ENCODE peak calls at places on chromosomes 11 and 22, in nine cellular contexts. One of them, this sample, is unnamed.

GRCh38 chr11:69292221-69292648 is 1.7 kb upstream of the MYEOV start:
- DNase-seq in lower lobe of right lung: peak
- DNase-seq in hepatocyte: no peak
- DNase-seq in SJCRH30: peak
- DNase-seq in colonic mucosa: no peak
- DNase-seq in gastrocnemius medialis: no peak
- DNase-seq in ovary: no peak
- DNase-seq in prostate gland: no peak
- DNase-seq in transverse colon: peak
- DNase-seq in this sample: no peak

GRCh38 chr11:102497061-102497460 is 33.5 kb downstream of the MMP7 start:
- DNase-seq in lower lobe of right lung: no peak
- DNase-seq in hepatocyte: no peak
- DNase-seq in SJCRH30: no peak
- DNase-seq in colonic mucosa: no peak
- DNase-seq in gastrocnemius medialis: no peak
- DNase-seq in ovary: no peak
- DNase-seq in prostate gland: no peak
- DNase-seq in transverse colon: no peak
- DNase-seq in this sample: no peak

GRCh38 chr11:45933131-45933821 is 10.8 kb downstream of the LARGE2 start:
- DNase-seq in lower lobe of right lung: no peak
- DNase-seq in hepatocyte: peak
- DNase-seq in SJCRH30: no peak
- DNase-seq in colonic mucosa: no peak
- DNase-seq in gastrocnemius medialis: no peak
- DNase-seq in ovary: peak
- DNase-seq in prostate gland: peak
- DNase-seq in transverse colon: no peak
- DNase-seq in this sample: no peak

GRCh38 chr11:1734571-1735081 is 15.8 kb downstream of the IFITM10 start:
- DNase-seq in lower lobe of right lung: no peak
- DNase-seq in hepatocyte: no peak
- DNase-seq in SJCRH30: no peak
- DNase-seq in colonic mucosa: no peak
- DNase-seq in gastrocnemius medialis: no peak
- DNase-seq in ovary: no peak
- DNase-seq in prostate gland: no peak
- DNase-seq in transverse colon: no peak
- DNase-seq in this sample: no peak

GRCh38 chr11:18669211-18669593 is 29.4 kb upstream of the TMEM86A start:
- DNase-seq in lower lobe of right lung: no peak
- DNase-seq in hepatocyte: no peak
- DNase-seq in SJCRH30: no peak
- DNase-seq in colonic mucosa: no peak
- DNase-seq in gastrocnemius medialis: no peak
- DNase-seq in ovary: no peak
- DNase-seq in prostate gland: no peak
- DNase-seq in transverse colon: no peak
- DNase-seq in this sample: no peak

GRCh38 chr22:40979871-40980270 is 28.7 kb downstream of the RBX1 start:
- DNase-seq in lower lobe of right lung: no peak
- DNase-seq in hepatocyte: no peak
- DNase-seq in SJCRH30: no peak
- DNase-seq in colonic mucosa: no peak
- DNase-seq in gastrocnemius medialis: no peak
- DNase-seq in ovary: no peak
- DNase-seq in prostate gland: no peak
- DNase-seq in transverse colon: no peak
- DNase-seq in this sample: no peak

GRCh38 chr22:49261616-49262015 is 566.1 kb downstream of the BRD1 start:
- DNase-seq in lower lobe of right lung: no peak
- DNase-seq in hepatocyte: no peak
- DNase-seq in SJCRH30: no peak
- DNase-seq in colonic mucosa: no peak
- DNase-seq in gastrocnemius medialis: no peak
- DNase-seq in ovary: no peak
- DNase-seq in prostate gland: no peak
- DNase-seq in transverse colon: no peak
- DNase-seq in this sample: no peak

GRCh38 chr11:114163830-114164401 is 104.4 kb downstream of the ZBTB16 start:
- DNase-seq in lower lobe of right lung: no peak
- DNase-seq in hepatocyte: peak
- DNase-seq in SJCRH30: no peak
- DNase-seq in colonic mucosa: no peak
- DNase-seq in gastrocnemius medialis: peak
- DNase-seq in ovary: no peak
- DNase-seq in prostate gland: peak
- DNase-seq in transverse colon: peak
- DNase-seq in this sample: no peak

GRCh38 chr22:42562282-42562681 is 8.5 kb downstream of the SERHL2 start:
- DNase-seq in lower lobe of right lung: no peak
- DNase-seq in hepatocyte: no peak
- DNase-seq in SJCRH30: no peak
- DNase-seq in colonic mucosa: peak
- DNase-seq in gastrocnemius medialis: no peak
- DNase-seq in ovary: peak
- DNase-seq in prostate gland: no peak
- DNase-seq in transverse colon: no peak
- DNase-seq in this sample: no peak

GRCh38 chr22:20240900-20241299 is 27.2 kb downstream of the RTN4R start:
- DNase-seq in lower lobe of right lung: no peak
- DNase-seq in hepatocyte: no peak
- DNase-seq in SJCRH30: no peak
- DNase-seq in colonic mucosa: no peak
- DNase-seq in gastrocnemius medialis: no peak
- DNase-seq in ovary: no peak
- DNase-seq in prostate gland: no peak
- DNase-seq in transverse colon: no peak
- DNase-seq in this sample: no peak

GRCh38 chr11:60954421-60954820 is 2.4 kb upstream of the SLC15A3 start:
- DNase-seq in lower lobe of right lung: no peak
- DNase-seq in hepatocyte: no peak
- DNase-seq in SJCRH30: no peak
- DNase-seq in colonic mucosa: no peak
- DNase-seq in gastrocnemius medialis: no peak
- DNase-seq in ovary: no peak
- DNase-seq in prostate gland: no peak
- DNase-seq in transverse colon: no peak
- DNase-seq in this sample: no peak

GRCh38 chr11:71164621-71165020 is 87.8 kb downstream of the SHANK2 start:
- DNase-seq in lower lobe of right lung: no peak
- DNase-seq in hepatocyte: no peak
- DNase-seq in SJCRH30: no peak
- DNase-seq in colonic mucosa: no peak
- DNase-seq in gastrocnemius medialis: no peak
- DNase-seq in ovary: no peak
- DNase-seq in prostate gland: no peak
- DNase-seq in transverse colon: no peak
- DNase-seq in this sample: no peak

GRCh38 chr11:120828847-120829246 is 195.1 kb upstream of the TBCEL start:
- DNase-seq in lower lobe of right lung: no peak
- DNase-seq in hepatocyte: no peak
- DNase-seq in SJCRH30: no peak
- DNase-seq in colonic mucosa: no peak
- DNase-seq in gastrocnemius medialis: no peak
- DNase-seq in ovary: no peak
- DNase-seq in prostate gland: no peak
- DNase-seq in transverse colon: no peak
- DNase-seq in this sample: no peak

GRCh38 chr22:40324468-40325305 is 21.6 kb upstream of the ADSL start:
- DNase-seq in lower lobe of right lung: no peak
- DNase-seq in hepatocyte: no peak
- DNase-seq in SJCRH30: no peak
- DNase-seq in colonic mucosa: no peak
- DNase-seq in gastrocnemius medialis: no peak
- DNase-seq in ovary: no peak
- DNase-seq in prostate gland: no peak
- DNase-seq in transverse colon: peak
- DNase-seq in this sample: no peak

GRCh38 chr11:121295246-121296007 is 2.9 kb downstream of the SC5D start:
- DNase-seq in lower lobe of right lung: no peak
- DNase-seq in hepatocyte: no peak
- DNase-seq in SJCRH30: no peak
- DNase-seq in colonic mucosa: no peak
- DNase-seq in gastrocnemius medialis: no peak
- DNase-seq in ovary: no peak
- DNase-seq in prostate gland: no peak
- DNase-seq in transverse colon: no peak
- DNase-seq in this sample: no peak

DNA sequence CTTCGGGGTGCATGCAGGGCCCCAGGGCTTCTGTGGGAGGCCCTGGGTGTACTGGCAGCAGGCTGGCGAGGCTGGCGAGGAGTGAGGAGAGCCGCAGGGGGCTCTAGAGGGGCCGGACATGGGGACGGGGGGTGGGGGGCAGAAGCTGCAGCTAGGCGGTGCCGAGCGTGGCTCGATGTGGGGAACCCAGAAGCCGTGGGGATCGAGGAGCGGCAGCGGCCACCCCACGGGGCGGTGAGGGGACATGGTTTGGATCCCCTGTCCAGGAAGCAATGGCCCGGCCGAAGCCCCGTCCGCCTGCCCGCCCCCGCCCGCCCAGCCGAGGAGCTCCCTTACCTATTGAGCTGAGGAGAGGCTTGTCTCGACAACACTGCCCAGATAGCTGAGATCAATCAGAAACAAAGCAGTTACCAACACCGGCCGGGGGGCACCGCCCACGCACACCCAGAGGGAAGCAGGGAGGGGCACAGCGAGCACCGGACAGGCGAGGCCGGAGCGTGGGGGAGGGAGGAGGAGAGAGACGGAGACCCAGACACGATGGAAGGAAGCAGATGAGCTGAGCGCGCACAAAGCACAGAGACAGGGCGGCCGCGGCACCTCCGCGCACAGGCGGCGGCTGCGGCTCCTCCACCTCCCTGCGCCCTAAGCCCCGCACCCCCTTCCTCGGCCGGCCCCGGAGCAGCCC is 38.7 kb downstream of the IGSF9B start:
- DNase-seq in lower lobe of right lung: no peak
- DNase-seq in hepatocyte: no peak
- DNase-seq in SJCRH30: no peak
- DNase-seq in colonic mucosa: no peak
- DNase-seq in gastrocnemius medialis: no peak
- DNase-seq in ovary: no peak
- DNase-seq in prostate gland: no peak
- DNase-seq in transverse colon: no peak
- DNase-seq in this sample: no peak
- H3K27ac ChIP-seq in lower lobe of right lung: no peak
- H3K27ac ChIP-seq in hepatocyte: no peak
- H3K27ac ChIP-seq in SJCRH30: no peak
- H3K27ac ChIP-seq in colonic mucosa: no peak
- H3K27ac ChIP-seq in gastrocnemius medialis: no peak
- H3K27ac ChIP-seq in ovary: no peak
- H3K27ac ChIP-seq in prostate gland: no peak
- H3K27ac ChIP-seq in transverse colon: no peak
- H3K27ac ChIP-seq in this sample: no peak

DNA sequence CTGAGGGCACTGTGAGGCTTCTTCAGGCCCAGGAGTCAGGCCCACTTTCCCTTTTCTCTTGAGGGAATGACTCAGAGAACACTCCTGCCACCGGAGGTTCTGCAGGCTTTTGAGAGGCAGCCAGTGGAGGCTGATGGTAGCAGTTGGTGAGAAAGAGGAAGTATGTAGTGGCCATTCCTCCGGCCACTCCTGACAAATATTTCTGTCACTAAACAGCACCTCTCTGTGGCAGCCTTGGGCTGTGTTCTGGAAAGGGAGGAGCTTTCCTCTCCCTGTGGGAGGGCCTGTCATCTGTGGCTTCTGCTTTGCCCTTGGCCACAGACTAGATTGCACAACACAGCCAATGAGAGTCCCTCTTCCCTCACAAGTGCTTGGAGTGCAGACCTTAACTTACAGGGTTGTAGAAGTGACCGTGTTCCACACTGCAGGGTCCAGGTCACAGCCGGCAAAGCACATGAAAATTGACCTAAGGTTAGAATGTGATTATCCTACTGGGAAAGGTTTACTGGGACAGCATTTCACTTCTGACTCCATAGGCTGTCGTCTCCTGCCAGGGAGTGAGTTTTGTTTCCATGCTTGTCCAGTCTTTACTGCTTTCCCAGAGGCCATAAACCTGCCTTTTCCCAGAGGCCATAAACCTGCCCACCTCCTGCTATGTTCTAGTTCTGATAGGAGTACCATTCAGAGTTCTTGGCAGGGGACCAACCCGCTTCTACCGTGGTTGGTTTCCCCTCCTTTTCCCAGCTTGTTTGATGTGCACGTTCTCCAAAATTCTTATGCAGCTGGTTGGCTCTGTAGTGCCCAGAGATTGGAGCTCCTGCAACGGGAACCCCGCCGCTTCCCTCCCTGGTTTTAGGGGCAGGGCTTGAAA is 33.3 kb downstream of the MARK2 start:
- DNase-seq in lower lobe of right lung: peak
- DNase-seq in hepatocyte: peak
- DNase-seq in SJCRH30: peak
- DNase-seq in colonic mucosa: peak
- DNase-seq in gastrocnemius medialis: peak
- DNase-seq in ovary: peak
- DNase-seq in prostate gland: peak
- DNase-seq in transverse colon: peak
- DNase-seq in this sample: peak
- H3K27ac ChIP-seq in lower lobe of right lung: peak
- H3K27ac ChIP-seq in hepatocyte: peak
- H3K27ac ChIP-seq in SJCRH30: no peak
- H3K27ac ChIP-seq in colonic mucosa: peak
- H3K27ac ChIP-seq in gastrocnemius medialis: peak
- H3K27ac ChIP-seq in ovary: peak
- H3K27ac ChIP-seq in prostate gland: peak
- H3K27ac ChIP-seq in transverse colon: peak
- H3K27ac ChIP-seq in this sample: peak

GRCh38 chr11:79117488-79117887 is 323.3 kb downstream of the TENM4 start:
- DNase-seq in lower lobe of right lung: no peak
- DNase-seq in hepatocyte: no peak
- DNase-seq in SJCRH30: no peak
- DNase-seq in colonic mucosa: no peak
- DNase-seq in gastrocnemius medialis: no peak
- DNase-seq in ovary: no peak
- DNase-seq in prostate gland: no peak
- DNase-seq in transverse colon: no peak
- DNase-seq in this sample: no peak
- H3K27ac ChIP-seq in lower lobe of right lung: no peak
- H3K27ac ChIP-seq in hepatocyte: no peak
- H3K27ac ChIP-seq in SJCRH30: no peak
- H3K27ac ChIP-seq in colonic mucosa: no peak
- H3K27ac ChIP-seq in gastrocnemius medialis: no peak
- H3K27ac ChIP-seq in ovary: no peak
- H3K27ac ChIP-seq in prostate gland: no peak
- H3K27ac ChIP-seq in transverse colon: no peak
- H3K27ac ChIP-seq in this sample: no peak

GRCh38 chr11:77406396-77406795 is 67.5 kb downstream of the PAK1 start:
- DNase-seq in lower lobe of right lung: no peak
- DNase-seq in hepatocyte: no peak
- DNase-seq in SJCRH30: no peak
- DNase-seq in colonic mucosa: no peak
- DNase-seq in gastrocnemius medialis: no peak
- DNase-seq in ovary: no peak
- DNase-seq in prostate gland: no peak
- DNase-seq in transverse colon: no peak
- DNase-seq in this sample: no peak
- H3K27ac ChIP-seq in lower lobe of right lung: no peak
- H3K27ac ChIP-seq in hepatocyte: no peak
- H3K27ac ChIP-seq in SJCRH30: no peak
- H3K27ac ChIP-seq in colonic mucosa: no peak
- H3K27ac ChIP-seq in gastrocnemius medialis: peak
- H3K27ac ChIP-seq in ovary: no peak
- H3K27ac ChIP-seq in prostate gland: no peak
- H3K27ac ChIP-seq in transverse colon: no peak
- H3K27ac ChIP-seq in this sample: no peak